ENCODE peak calls at places on chromosomes 16 and 17, in four cellular contexts. H, M, X and B are unnamed samples.

GRCh38 chr16:629289-630023 is 1.3 kb upstream of the WFIKKN1 start:
- DNase-seq in H (no peak), M (no peak), X (no peak), B (no peak)

GRCh38 chr17:62581769-62582168 is 45.7 kb upstream of the MRC2 start:
- DNase-seq in H (no peak), M (no peak), X (no peak), B (no peak)

GRCh38 chr16:9154576-9155410 is 63.3 kb downstream of the HAPSTR1 start:
- DNase-seq in H (no peak), M (no peak), X (peak), B (no peak)

GRCh38 chr17:78764871-78765270 is 17.2 kb downstream of the CYTH1 start:
- DNase-seq in H (no peak), M (no peak), X (no peak), B (no peak)

GRCh38 chr17:50799582-50799981 is 32.3 kb upstream of the ANKRD40CL start:
- DNase-seq in H (no peak), M (no peak), X (no peak), B (no peak)

GRCh38 chr16:67873435-67874146 is 739 bp downstream of the EDC4 start:
- DNase-seq in H (no peak), M (no peak), X (peak), B (no peak)

GRCh38 chr16:90077757-90078593 is 844 bp upstream of the PRDM7 start:
- DNase-seq in H (no peak), M (no peak), X (peak), B (peak)

GRCh38 chr16:89154390-89155183 is 17.0 kb upstream of the CDH15 start:
- DNase-seq in H (no peak), M (no peak), X (no peak), B (no peak)

GRCh38 chr17:42871647-42872046 is 20.6 kb downstream of the AOC3 start:
- DNase-seq in H (no peak), M (no peak), X (no peak), B (no peak)

GRCh38 chr16:57577691-57578224 is 35.3 kb downstream of the ADGRG5 start:
- DNase-seq in H (no peak), M (no peak), X (no peak), B (no peak)

GRCh38 chr17:42541041-42541833 is 5.2 kb downstream of the NAGLU start:
- DNase-seq in H (no peak), M (no peak), X (no peak), B (no peak)

GRCh38 chr17:4142107-4142900 is 526 bp downstream of the ZZEF1 start:
- DNase-seq in H (no peak), M (no peak), X (peak), B (no peak)

GRCh38 chr17:70013911-70014310 is 61.1 kb upstream of the KCNJ16 start:
- DNase-seq in H (no peak), M (no peak), X (no peak), B (no peak)

GRCh38 chr17:71855000-71855399 is 265.8 kb upstream of the SOX9 start:
- DNase-seq in H (no peak), M (no peak), X (no peak), B (no peak)

GRCh38 chr17:50575581-50576210 is 15.2 kb downstream of the CACNA1G start:
- DNase-seq in H (no peak), M (no peak), X (no peak), B (no peak)

GRCh38 chr17:77315010-77315409 is 174.2 kb downstream of the SEC14L1 start:
- DNase-seq in H (no peak), M (no peak), X (no peak), B (no peak)

GRCh38 chr16:48053346-48053745 is 102.4 kb downstream of the ABCC12 start:
- DNase-seq in H (no peak), M (no peak), X (peak), B (no peak)

GRCh38 chr16:12113581-12114375 is 137.2 kb downstream of the SNX29 start:
- DNase-seq in H (no peak), M (no peak), X (no peak), B (no peak)

GRCh38 chr16:71564377-71564967 is 12.4 kb downstream of the TAT start:
- DNase-seq in H (no peak), M (no peak), X (no peak), B (no peak)

GRCh38 chr16:50093607-50094570 is 28.1 kb downstream of the HEATR3 start:
- DNase-seq in H (no peak), M (no peak), X (no peak), B (no peak)

GRCh38 chr16:58563235-58563634 is 47.9 kb downstream of the SETD6 start:
- DNase-seq in H (no peak), M (no peak), X (peak), B (no peak)

GRCh38 chr17:42122371-42123303 is at the start of gene HSPB9:
- DNase-seq in H (no peak), M (no peak), X (no peak), B (no peak)

GRCh38 chr16:82402665-82403218 is 224.0 kb upstream of the CDH13 start:
- DNase-seq in H (no peak), M (no peak), X (no peak), B (no peak)

GRCh38 chr16:83305092-83305491 is 502.7 kb upstream of the HSBP1 start:
- DNase-seq in H (no peak), M (no peak), X (peak), B (no peak)

GRCh38 chr17:17446666-17447155 is 30.1 kb upstream of the MED9 start:
- DNase-seq in H (no peak), M (no peak), X (no peak), B (no peak)

GRCh38 chr17:50922107-50922506 is 56.0 kb upstream of the TOB1 start:
- DNase-seq in H (no peak), M (no peak), X (peak), B (no peak)

GRCh38 chr16:50311134-50311528 is 44.8 kb downstream of the ADCY7 start:
- DNase-seq in H (no peak), M (no peak), X (no peak), B (no peak)

GRCh38 chr17:27478901-27479531 is 22.8 kb downstream of the KSR1 start:
- DNase-seq in H (no peak), M (no peak), X (no peak), B (peak)

GRCh38 chr16:69727916-69728270 is 1.5 kb upstream of the NQO1 start:
- DNase-seq in H (no peak), M (no peak), X (no peak), B (no peak)

GRCh38 chr17:43778337-43779144 is at the start of gene DUSP3:
- DNase-seq in H (no peak), M (peak), X (peak), B (peak)

GRCh38 chr16:79505344-79505743 is 95.2 kb downstream of the MAF start:
- DNase-seq in H (no peak), M (no peak), X (no peak), B (no peak)

DNA sequence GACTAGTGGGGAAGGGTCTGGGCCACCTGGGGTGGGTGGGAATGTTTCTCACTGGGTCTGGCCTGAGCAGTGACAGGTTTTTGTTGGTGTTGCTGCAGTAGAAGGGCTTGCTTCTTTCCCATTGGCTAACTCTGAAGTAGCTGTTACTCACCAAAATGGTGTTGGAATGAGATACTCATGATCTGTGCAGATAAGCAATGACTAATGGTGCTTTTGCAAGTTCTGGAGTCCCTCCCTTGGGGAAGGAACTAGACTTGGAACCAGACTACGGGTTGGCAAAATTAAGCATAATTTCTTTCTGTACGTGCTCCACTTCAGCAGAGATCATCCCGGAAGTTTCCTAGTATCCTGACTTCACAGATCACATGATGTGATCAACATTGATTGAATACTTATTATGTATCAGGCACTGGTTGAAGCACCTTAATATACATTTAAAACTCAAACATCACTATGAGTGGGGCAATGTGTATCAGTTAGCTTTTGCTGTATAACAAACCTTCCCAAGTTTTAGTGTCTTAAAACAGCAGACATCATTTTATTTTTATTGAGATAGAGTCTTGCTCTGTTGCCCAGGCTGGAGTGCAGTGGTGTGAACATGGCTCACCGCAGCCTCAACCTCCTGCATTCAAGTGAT is 30.1 kb downstream of the CHP2 start:
- DNase-seq in H (no peak), M (no peak), X (peak), B (peak)
- TF ChIP-seq RAD21 in H (no peak), M (no peak), X (no peak), B (no peak)

GRCh38 chr16:28503470-28504259 is 3.0 kb downstream of the IL27 start:
- DNase-seq in H (no peak), M (peak), X (no peak), B (no peak)
- TF ChIP-seq RAD21 in H (no peak), M (no peak), X (no peak), B (no peak)

GRCh38 chr16:10871157-10871991 is 5.6 kb upstream of the CIITA start:
- DNase-seq in H (peak), M (peak), X (peak), B (no peak)
- TF ChIP-seq RAD21 in H (peak), M (no peak), X (no peak), B (no peak)

DNA sequence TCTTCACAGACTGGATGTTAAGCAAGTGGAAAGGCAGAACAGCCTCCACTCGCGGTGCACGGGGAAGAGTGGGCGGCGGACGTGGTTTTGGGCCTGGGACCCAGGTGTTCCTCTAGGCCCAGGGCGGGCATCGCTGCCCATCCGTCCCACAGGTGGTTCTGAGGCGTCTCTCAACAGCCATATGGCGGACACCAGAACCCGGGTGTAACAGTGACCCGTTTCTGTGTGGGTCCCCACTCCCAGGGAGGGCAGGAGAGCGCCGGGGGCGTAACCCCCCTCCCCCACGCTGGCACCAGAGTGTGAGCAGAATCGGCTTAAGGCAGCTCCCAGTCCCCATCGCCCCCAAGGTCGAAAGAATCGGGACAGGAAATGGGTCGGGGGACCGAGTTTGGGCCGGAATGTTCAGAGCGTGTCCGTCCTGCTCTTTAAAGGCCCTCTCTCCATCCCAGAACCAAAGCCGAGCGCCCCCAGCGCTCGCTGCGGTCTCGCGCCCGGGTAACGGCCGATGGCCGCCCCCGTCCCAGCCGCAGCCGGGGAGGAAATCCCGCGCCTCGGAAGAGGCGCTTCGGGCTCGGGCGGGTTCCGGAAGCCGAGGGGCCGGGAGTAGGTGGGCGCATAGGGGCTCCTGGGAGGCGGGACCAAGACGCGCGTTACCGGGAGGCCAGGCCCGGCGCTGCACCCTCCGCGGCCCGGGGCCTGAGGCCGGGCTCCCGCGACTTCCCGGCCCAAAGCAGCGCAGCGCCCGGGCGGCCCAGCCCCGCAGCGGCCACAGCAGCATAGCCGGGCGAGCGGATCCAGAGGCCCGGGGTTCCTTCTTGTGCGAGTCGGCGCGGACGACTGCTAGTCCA is at the start of gene TK2:
- DNase-seq in H (no peak), M (no peak), X (peak), B (peak)
- TF ChIP-seq RAD21 in H (no peak), M (no peak), X (peak), B (peak)

DNA sequence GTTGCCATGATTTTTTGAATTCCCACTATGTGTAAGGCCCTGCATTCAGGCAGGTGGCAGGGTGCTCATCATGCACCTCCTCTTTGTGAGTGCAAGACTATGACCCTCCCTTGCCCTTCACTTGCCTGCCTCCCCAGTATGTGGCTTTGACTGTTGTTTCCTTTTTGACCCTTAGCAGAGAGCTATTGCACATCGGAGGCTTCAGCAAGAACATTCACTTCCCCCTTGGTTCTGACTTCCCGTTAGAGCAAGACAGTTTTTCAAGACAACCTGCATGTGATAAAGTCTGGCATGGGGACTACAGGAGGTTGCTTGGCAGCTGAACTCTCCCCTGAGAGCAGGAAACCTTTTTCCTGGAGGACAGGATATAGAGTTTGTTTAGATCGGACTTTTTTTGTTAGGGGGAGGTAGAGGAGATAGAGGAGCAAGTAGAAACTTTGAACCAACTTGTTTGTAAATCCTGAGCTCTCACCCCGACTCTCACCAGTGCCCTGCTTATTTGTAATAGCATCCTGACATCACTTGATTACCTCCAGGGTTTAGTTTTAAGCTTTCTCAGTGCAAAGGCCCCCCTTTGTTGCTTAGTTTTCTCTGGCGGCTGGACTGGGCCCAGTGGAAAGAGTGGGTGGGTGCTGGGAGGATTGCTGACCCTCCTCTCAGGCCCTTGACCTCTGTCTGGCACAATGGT is 34.3 kb downstream of the LIMD2 start:
- DNase-seq in H (peak), M (no peak), X (no peak), B (no peak)
- TF ChIP-seq RAD21 in H (no peak), M (no peak), X (no peak), B (no peak)

DNA sequence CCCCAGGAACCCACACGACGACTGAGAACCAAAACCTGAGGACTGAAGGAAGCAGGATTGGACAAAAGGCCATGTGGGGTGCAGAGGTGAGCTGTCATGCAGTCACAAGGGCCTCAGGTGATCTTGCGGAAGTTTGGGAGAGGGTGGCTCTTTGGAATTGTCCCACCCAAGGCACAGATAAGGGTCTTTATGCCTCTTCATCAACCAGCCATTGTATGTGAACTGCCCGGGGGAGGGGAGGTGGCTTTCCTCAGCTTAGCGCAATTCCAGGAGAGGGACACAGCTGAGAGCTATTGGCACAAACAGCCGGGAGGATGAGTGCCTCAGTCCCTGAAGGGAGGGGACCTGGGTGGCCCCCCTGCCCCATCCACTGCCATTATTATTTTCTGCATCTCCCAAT is 55.1 kb upstream of the PHOSPHO1 start:
- DNase-seq in H (no peak), M (no peak), X (no peak), B (no peak)
- TF ChIP-seq RAD21 in H (no peak), M (no peak), X (no peak), B (no peak)

GRCh38 chr16:66275795-66276428 is 90.6 kb upstream of the CDH5 start:
- DNase-seq in H (no peak), M (peak), X (peak), B (peak)

GRCh38 chr16:66274335-66275110 is 92.0 kb upstream of the CDH5 start:
- DNase-seq in H (no peak), M (peak), X (peak), B (peak)

GRCh38 chr16:66272461-66272860 is 94.0 kb upstream of the CDH5 start:
- DNase-seq in H (no peak), M (no peak), X (no peak), B (no peak)

GRCh38 chr16:66273036-66273435 is 93.5 kb upstream of the CDH5 start:
- DNase-seq in H (no peak), M (no peak), X (no peak), B (no peak)

DNA sequence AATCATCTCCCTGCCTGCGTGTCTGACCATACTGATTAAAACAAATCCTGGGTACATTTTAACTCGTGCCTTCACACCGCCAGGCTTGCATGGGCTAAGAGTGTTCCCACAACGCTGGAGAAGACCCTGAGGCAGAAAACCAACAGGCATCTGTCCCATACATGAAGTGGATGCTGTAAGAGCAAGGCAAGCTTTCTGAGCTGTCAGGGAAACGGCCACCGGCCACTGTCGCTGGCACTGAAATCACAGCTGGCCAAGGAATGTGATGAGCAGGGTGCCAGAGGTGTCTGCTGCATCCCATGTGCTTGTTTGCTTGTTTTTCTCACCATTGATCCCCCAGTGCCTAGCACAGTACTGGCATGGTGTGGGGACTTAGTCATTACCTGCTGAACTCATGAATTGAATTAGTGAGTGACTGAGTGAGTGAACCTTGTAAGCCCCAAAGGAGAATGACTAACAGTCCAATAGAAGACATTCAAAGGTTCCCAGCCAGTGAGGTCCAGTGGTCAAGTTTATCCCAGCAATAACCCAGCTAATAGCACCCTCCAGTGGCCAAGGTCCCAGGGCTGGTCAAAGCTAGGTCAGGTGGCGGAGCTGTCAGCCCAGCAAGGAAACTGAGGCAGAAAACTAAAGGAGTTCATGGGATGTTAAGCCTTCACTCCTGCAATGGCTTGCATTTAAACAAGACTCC is 92.7 kb upstream of the CDH5 start:
- DNase-seq in H (no peak), M (no peak), X (peak), B (no peak)
- TF ChIP-seq RAD21 in H (peak), M (peak), X (peak), B (no peak)